ENCODE peak calls at places on chromosomes 13 and 19, in seven cellular contexts. One of them, this sample, is unnamed.

GRCh38 chr19:32869369-32870153 is at the start of gene SLC7A9:
- DNase-seq in A549: no peak
- DNase-seq in mesothelial cell of epicardium: no peak
- DNase-seq in osteoblast: peak; percentile 72
- DNase-seq in WTC11: no peak
- DNase-seq in ascending aorta: no peak
- DNase-seq in endothelial cell of umbilical vein: no peak
- DNase-seq in this sample: no peak

GRCh38 chr13:76016799-76017198 is 380.7 kb downstream of the LMO7 start:
- DNase-seq in A549: no peak
- DNase-seq in mesothelial cell of epicardium: no peak
- DNase-seq in osteoblast: peak; percentile 15
- DNase-seq in WTC11: peak; percentile 58
- DNase-seq in ascending aorta: no peak
- DNase-seq in endothelial cell of umbilical vein: peak; percentile 52
- DNase-seq in this sample: no peak

GRCh38 chr19:47848871-47849473 is 10.1 kb upstream of the TPRX2 start:
- DNase-seq in A549: peak; percentile 47
- DNase-seq in mesothelial cell of epicardium: no peak
- DNase-seq in osteoblast: no peak
- DNase-seq in WTC11: peak; percentile 85
- DNase-seq in ascending aorta: no peak
- DNase-seq in endothelial cell of umbilical vein: no peak
- DNase-seq in this sample: no peak

GRCh38 chr19:52190679-52191293 is 934 bp downstream of the PPP2R1A start:
- DNase-seq in A549: no peak
- DNase-seq in mesothelial cell of epicardium: no peak
- DNase-seq in osteoblast: peak; percentile 86
- DNase-seq in WTC11: peak; percentile 38
- DNase-seq in ascending aorta: no peak
- DNase-seq in endothelial cell of umbilical vein: no peak
- DNase-seq in this sample: no peak

GRCh38 chr19:49741210-49741844 is 21.8 kb downstream of the TSKS start:
- DNase-seq in A549: no peak
- DNase-seq in mesothelial cell of epicardium: no peak
- DNase-seq in osteoblast: peak; percentile 87
- DNase-seq in WTC11: no peak
- DNase-seq in ascending aorta: no peak
- DNase-seq in endothelial cell of umbilical vein: no peak
- DNase-seq in this sample: no peak

GRCh38 chr19:4713384-4713951 is 10.2 kb downstream of the DPP9 start:
- DNase-seq in A549: peak; percentile 92
- DNase-seq in mesothelial cell of epicardium: no peak
- DNase-seq in osteoblast: peak; percentile 100
- DNase-seq in WTC11: no peak
- DNase-seq in ascending aorta: peak; percentile 65
- DNase-seq in endothelial cell of umbilical vein: peak; percentile 94
- DNase-seq in this sample: no peak

GRCh38 chr13:76991432-76991795 is 467 bp upstream of the CLN5 start:
- DNase-seq in A549: no peak
- DNase-seq in mesothelial cell of epicardium: no peak
- DNase-seq in osteoblast: no peak
- DNase-seq in WTC11: no peak
- DNase-seq in ascending aorta: peak; percentile 20
- DNase-seq in endothelial cell of umbilical vein: no peak
- DNase-seq in this sample: peak; percentile 83

GRCh38 chr19:343941-344624 is 513 bp downstream of the MIER2 start:
- DNase-seq in A549: peak; percentile 47
- DNase-seq in mesothelial cell of epicardium: peak; percentile 58
- DNase-seq in osteoblast: peak; percentile 97
- DNase-seq in WTC11: peak; percentile 50
- DNase-seq in ascending aorta: no peak
- DNase-seq in endothelial cell of umbilical vein: peak; percentile 27
- DNase-seq in this sample: peak; percentile 31

GRCh38 chr19:48511800-48512503 is at the start of gene LMTK3:
- DNase-seq in A549: peak; percentile 75
- DNase-seq in mesothelial cell of epicardium: no peak
- DNase-seq in osteoblast: peak; percentile 90
- DNase-seq in WTC11: peak; percentile 71
- DNase-seq in ascending aorta: no peak
- DNase-seq in endothelial cell of umbilical vein: no peak
- DNase-seq in this sample: no peak

GRCh38 chr13:96822900-96823299 is 171.4 kb downstream of the OXGR1 start:
- DNase-seq in A549: peak; percentile 4
- DNase-seq in mesothelial cell of epicardium: no peak
- DNase-seq in osteoblast: no peak
- DNase-seq in WTC11: peak; percentile 55
- DNase-seq in ascending aorta: no peak
- DNase-seq in endothelial cell of umbilical vein: peak; percentile 9
- DNase-seq in this sample: no peak

GRCh38 chr19:41355802-41356201 is 2.1 kb upstream of the TGFB1 start:
- DNase-seq in A549: no peak
- DNase-seq in mesothelial cell of epicardium: no peak
- DNase-seq in osteoblast: peak; percentile 44
- DNase-seq in WTC11: no peak
- DNase-seq in ascending aorta: no peak
- DNase-seq in endothelial cell of umbilical vein: no peak
- DNase-seq in this sample: no peak

GRCh38 chr13:49821216-49821820 is 28.8 kb upstream of the KPNA3 start:
- DNase-seq in A549: no peak
- DNase-seq in mesothelial cell of epicardium: no peak
- DNase-seq in osteoblast: no peak
- DNase-seq in WTC11: no peak
- DNase-seq in ascending aorta: no peak
- DNase-seq in endothelial cell of umbilical vein: no peak
- DNase-seq in this sample: no peak

GRCh38 chr13:110073982-110074381 is 233.0 kb downstream of the COL4A1 start:
- DNase-seq in A549: no peak
- DNase-seq in mesothelial cell of epicardium: no peak
- DNase-seq in osteoblast: no peak
- DNase-seq in WTC11: no peak
- DNase-seq in ascending aorta: no peak
- DNase-seq in endothelial cell of umbilical vein: no peak
- DNase-seq in this sample: no peak

GRCh38 chr19:6222884-6223283 is 56.9 kb downstream of the MLLT1 start:
- DNase-seq in A549: no peak
- DNase-seq in mesothelial cell of epicardium: no peak
- DNase-seq in osteoblast: peak; percentile 95
- DNase-seq in WTC11: no peak
- DNase-seq in ascending aorta: no peak
- DNase-seq in endothelial cell of umbilical vein: no peak
- DNase-seq in this sample: no peak

GRCh38 chr13:47233734-47234133 is 336.9 kb upstream of the HTR2A start:
- DNase-seq in A549: no peak
- DNase-seq in mesothelial cell of epicardium: no peak
- DNase-seq in osteoblast: no peak
- DNase-seq in WTC11: no peak
- DNase-seq in ascending aorta: no peak
- DNase-seq in endothelial cell of umbilical vein: no peak
- DNase-seq in this sample: no peak

GRCh38 chr19:19956431-19957075 is 55.8 kb downstream of the ZNF93 start:
- DNase-seq in A549: no peak
- DNase-seq in mesothelial cell of epicardium: no peak
- DNase-seq in osteoblast: peak; percentile 3
- DNase-seq in WTC11: peak; percentile 83
- DNase-seq in ascending aorta: no peak
- DNase-seq in endothelial cell of umbilical vein: no peak
- DNase-seq in this sample: no peak

GRCh38 chr19:30117636-30118145 is 175.7 kb downstream of the URI1 start:
- DNase-seq in A549: no peak
- DNase-seq in mesothelial cell of epicardium: no peak
- DNase-seq in osteoblast: no peak
- DNase-seq in WTC11: no peak
- DNase-seq in ascending aorta: no peak
- DNase-seq in endothelial cell of umbilical vein: no peak
- DNase-seq in this sample: no peak

GRCh38 chr19:18541992-18542935 is 1.1 kb downstream of the FKBP8 start:
- DNase-seq in A549: no peak
- DNase-seq in mesothelial cell of epicardium: no peak
- DNase-seq in osteoblast: peak; percentile 88
- DNase-seq in WTC11: no peak
- DNase-seq in ascending aorta: no peak
- DNase-seq in endothelial cell of umbilical vein: no peak
- DNase-seq in this sample: no peak

GRCh38 chr19:48556163-48556562 is 4.2 kb downstream of the SULT2B1 start:
- DNase-seq in A549: peak; percentile 91
- DNase-seq in mesothelial cell of epicardium: no peak
- DNase-seq in osteoblast: peak; percentile 92
- DNase-seq in WTC11: no peak
- DNase-seq in ascending aorta: no peak
- DNase-seq in endothelial cell of umbilical vein: peak; percentile 50
- DNase-seq in this sample: no peak

GRCh38 chr13:101453784-101454201 is 1.3 kb downstream of the ITGBL1 start:
- DNase-seq in A549: no peak
- DNase-seq in mesothelial cell of epicardium: no peak
- DNase-seq in osteoblast: peak; percentile 60
- DNase-seq in WTC11: peak; percentile 61
- DNase-seq in ascending aorta: no peak
- DNase-seq in endothelial cell of umbilical vein: peak; percentile 29
- DNase-seq in this sample: no peak
- TF ChIP-seq CTCF in A549: no peak
- TF ChIP-seq CTCF in mesothelial cell of epicardium: no peak
- TF ChIP-seq CTCF in osteoblast: peak; percentile 22
- TF ChIP-seq CTCF in WTC11: no peak
- TF ChIP-seq CTCF in ascending aorta: peak; percentile 45
- TF ChIP-seq CTCF in endothelial cell of umbilical vein: peak; percentile 58
- TF ChIP-seq CTCF in this sample: no peak

GRCh38 chr19:7638802-7639465 is 2.0 kb downstream of the STXBP2 start:
- DNase-seq in A549: no peak
- DNase-seq in mesothelial cell of epicardium: no peak
- DNase-seq in osteoblast: peak; percentile 75
- DNase-seq in WTC11: no peak
- DNase-seq in ascending aorta: no peak
- DNase-seq in endothelial cell of umbilical vein: no peak
- DNase-seq in this sample: no peak

GRCh38 chr19:7636317-7636690 is 606 bp upstream of the STXBP2 start:
- DNase-seq in A549: no peak
- DNase-seq in mesothelial cell of epicardium: no peak
- DNase-seq in osteoblast: no peak
- DNase-seq in WTC11: no peak
- DNase-seq in ascending aorta: no peak
- DNase-seq in endothelial cell of umbilical vein: no peak
- DNase-seq in this sample: no peak

GRCh38 chr19:7635670-7636069 is 1.2 kb upstream of the STXBP2 start:
- DNase-seq in A549: no peak
- DNase-seq in mesothelial cell of epicardium: no peak
- DNase-seq in osteoblast: peak; percentile 85
- DNase-seq in WTC11: no peak
- DNase-seq in ascending aorta: no peak
- DNase-seq in endothelial cell of umbilical vein: no peak
- DNase-seq in this sample: no peak

GRCh38 chr19:7636691-7637373 is at the start of gene STXBP2:
- DNase-seq in A549: peak; percentile 77
- DNase-seq in mesothelial cell of epicardium: peak; percentile 85
- DNase-seq in osteoblast: peak; percentile 86
- DNase-seq in WTC11: peak; percentile 90
- DNase-seq in ascending aorta: peak; percentile 19
- DNase-seq in endothelial cell of umbilical vein: peak; percentile 34
- DNase-seq in this sample: peak; percentile 90

DNA sequence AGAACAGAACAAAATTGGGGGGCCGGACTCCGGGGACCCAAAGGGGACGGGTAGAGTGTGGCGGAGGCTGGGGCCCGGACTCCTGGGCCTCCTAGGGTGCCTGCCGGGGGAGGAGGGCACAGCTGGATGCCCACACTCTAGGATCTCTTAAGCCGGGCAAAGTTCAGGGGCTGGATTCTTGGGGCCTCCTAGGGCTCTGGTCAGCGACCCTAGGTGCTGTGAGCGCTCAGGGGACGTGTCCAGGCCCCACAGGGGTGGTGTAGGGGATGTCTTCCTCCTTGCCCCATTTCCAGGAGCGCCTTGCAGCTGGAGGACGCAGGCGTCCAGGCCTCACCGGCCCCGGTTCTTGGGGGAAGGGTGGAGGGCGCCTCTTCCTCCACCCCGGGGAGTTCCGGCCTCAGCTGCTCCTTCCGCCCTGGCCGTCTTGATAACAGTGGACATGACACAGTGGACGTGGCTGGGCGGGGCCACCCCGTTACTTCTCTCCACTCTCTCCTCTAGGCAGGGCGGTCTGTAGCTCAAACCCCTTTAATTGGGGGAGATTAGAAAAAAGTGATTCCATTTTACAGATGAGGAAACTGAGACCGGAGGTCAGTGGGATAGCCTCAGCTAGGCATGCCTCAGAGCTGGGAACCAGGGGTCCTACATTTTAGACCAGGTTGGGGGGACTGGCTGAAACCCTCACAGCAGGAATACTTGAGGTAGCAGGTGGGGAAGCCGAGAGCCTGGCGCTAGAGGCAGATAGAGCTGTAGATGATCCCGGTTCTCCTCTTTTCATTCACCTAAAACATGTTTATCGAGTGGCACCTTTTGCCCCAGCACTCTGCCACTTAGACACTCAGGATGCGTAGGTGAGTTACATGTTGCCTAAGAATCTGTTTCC is 705 bp downstream of the STXBP2 start:
- DNase-seq in A549: peak; percentile 25
- DNase-seq in mesothelial cell of epicardium: no peak
- DNase-seq in osteoblast: peak; percentile 89
- DNase-seq in WTC11: no peak
- DNase-seq in ascending aorta: no peak
- DNase-seq in endothelial cell of umbilical vein: peak; percentile 22
- DNase-seq in this sample: no peak
- TF ChIP-seq CTCF in A549: no peak
- TF ChIP-seq CTCF in mesothelial cell of epicardium: no peak
- TF ChIP-seq CTCF in osteoblast: no peak
- TF ChIP-seq CTCF in WTC11: no peak
- TF ChIP-seq CTCF in ascending aorta: no peak
- TF ChIP-seq CTCF in endothelial cell of umbilical vein: no peak
- TF ChIP-seq CTCF in this sample: no peak

DNA sequence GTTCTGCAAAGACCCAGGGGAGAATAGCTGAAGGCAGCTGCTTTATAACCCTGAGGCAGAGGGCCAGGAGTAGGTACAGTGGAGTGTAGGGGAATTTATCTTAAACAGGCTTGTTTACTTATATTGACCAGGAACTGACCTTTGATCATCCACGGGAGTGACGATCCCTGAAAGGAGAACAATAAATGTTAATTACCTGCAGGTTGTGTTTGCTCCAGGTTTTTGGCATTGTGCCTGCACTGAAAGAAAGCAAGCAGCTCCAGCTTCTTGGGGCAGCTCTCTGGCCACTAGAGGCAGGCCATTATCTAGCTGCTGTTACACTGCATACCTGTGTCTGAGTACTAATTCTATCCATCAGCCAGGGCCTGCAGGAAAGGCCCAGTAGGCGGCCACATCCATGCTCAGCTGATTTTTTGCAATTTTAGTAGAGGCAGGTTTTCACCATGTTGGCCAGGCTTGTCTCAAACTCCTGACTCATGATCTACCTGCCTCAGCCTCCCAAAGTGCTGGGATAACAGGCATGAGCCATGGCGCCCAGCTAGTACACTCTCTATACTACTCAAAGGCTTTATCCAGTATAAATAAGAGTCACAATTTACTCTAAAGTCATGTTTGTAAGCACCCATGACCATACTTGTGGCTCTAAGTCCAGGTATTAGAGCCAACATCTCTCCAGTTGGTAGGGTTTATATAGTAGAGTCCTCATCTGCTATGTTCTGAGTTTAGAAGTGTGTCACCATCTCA is 8.5 kb upstream of the ZNF91 start:
- DNase-seq in A549: no peak
- DNase-seq in mesothelial cell of epicardium: no peak
- DNase-seq in osteoblast: no peak
- DNase-seq in WTC11: no peak
- DNase-seq in ascending aorta: no peak
- DNase-seq in endothelial cell of umbilical vein: no peak
- DNase-seq in this sample: no peak
- TF ChIP-seq CTCF in A549: no peak
- TF ChIP-seq CTCF in mesothelial cell of epicardium: no peak
- TF ChIP-seq CTCF in osteoblast: no peak
- TF ChIP-seq CTCF in WTC11: no peak
- TF ChIP-seq CTCF in ascending aorta: no peak
- TF ChIP-seq CTCF in endothelial cell of umbilical vein: no peak
- TF ChIP-seq CTCF in this sample: no peak

GRCh38 chr13:114286808-114287207 is 5.4 kb downstream of the UPF3A start:
- DNase-seq in A549: no peak
- DNase-seq in mesothelial cell of epicardium: no peak
- DNase-seq in osteoblast: peak; percentile 96
- DNase-seq in WTC11: no peak
- DNase-seq in ascending aorta: no peak
- DNase-seq in endothelial cell of umbilical vein: no peak
- DNase-seq in this sample: no peak
- TF ChIP-seq CTCF in A549: no peak
- TF ChIP-seq CTCF in mesothelial cell of epicardium: no peak
- TF ChIP-seq CTCF in osteoblast: no peak
- TF ChIP-seq CTCF in WTC11: no peak
- TF ChIP-seq CTCF in ascending aorta: no peak
- TF ChIP-seq CTCF in endothelial cell of umbilical vein: no peak
- TF ChIP-seq CTCF in this sample: no peak

This sample was measured in natural killer cell.